ENCODE peak calls at places on chromosome 22, in eight cellular contexts. One of them, this sample, is unnamed.

GRCh38 chr22:37464181-37464580 is 22.0 kb downstream of the MFNG start:
- DNase-seq in breast epithelium: no peak
- DNase-seq in cerebellum: no peak
- DNase-seq in T-helper 22 cell: no peak
- DNase-seq in cardiac muscle cell: no peak
- DNase-seq in epithelial cell of esophagus: no peak
- DNase-seq in activated T-helper 1 cell treated with anti-CD3 and anti-CD28 coated beads, Interleukin-12 subunit alpha, Interleukin-12 subunit beta, Interleukin-2, Interleukin-4 antibody, amounts not matched to agents 30 ng/mL and 10 ng/mL and 1 ng/mL, durations not matched to agents 14 hours and 24 hours and 36 hours: no peak
- DNase-seq in lower lobe of right lung: no peak
- DNase-seq in this sample: no peak

GRCh38 chr22:48492371-48493320 is 1335.0 kb downstream of the BRD1 start:
- DNase-seq in breast epithelium: peak
- DNase-seq in cerebellum: peak
- DNase-seq in T-helper 22 cell: no peak
- DNase-seq in cardiac muscle cell: peak
- DNase-seq in epithelial cell of esophagus: peak
- DNase-seq in activated T-helper 1 cell treated with anti-CD3 and anti-CD28 coated beads, Interleukin-12 subunit alpha, Interleukin-12 subunit beta, Interleukin-2, Interleukin-4 antibody, amounts not matched to agents 30 ng/mL and 10 ng/mL and 1 ng/mL, durations not matched to agents 14 hours and 24 hours and 36 hours: no peak
- DNase-seq in lower lobe of right lung: peak
- DNase-seq in this sample: peak

GRCh38 chr22:45831394-45831793 is 145.6 kb downstream of the WNT7B start:
- DNase-seq in breast epithelium: no peak
- DNase-seq in cerebellum: no peak
- DNase-seq in T-helper 22 cell: no peak
- DNase-seq in cardiac muscle cell: no peak
- DNase-seq in epithelial cell of esophagus: no peak
- DNase-seq in activated T-helper 1 cell treated with anti-CD3 and anti-CD28 coated beads, Interleukin-12 subunit alpha, Interleukin-12 subunit beta, Interleukin-2, Interleukin-4 antibody, amounts not matched to agents 30 ng/mL and 10 ng/mL and 1 ng/mL, durations not matched to agents 14 hours and 24 hours and 36 hours: no peak
- DNase-seq in lower lobe of right lung: no peak
- DNase-seq in this sample: no peak

GRCh38 chr22:35425971-35426800 is 26.2 kb downstream of the MCM5 start:
- DNase-seq in breast epithelium: no peak
- DNase-seq in cerebellum: no peak
- DNase-seq in T-helper 22 cell: no peak
- DNase-seq in cardiac muscle cell: no peak
- DNase-seq in epithelial cell of esophagus: peak
- DNase-seq in activated T-helper 1 cell treated with anti-CD3 and anti-CD28 coated beads, Interleukin-12 subunit alpha, Interleukin-12 subunit beta, Interleukin-2, Interleukin-4 antibody, amounts not matched to agents 30 ng/mL and 10 ng/mL and 1 ng/mL, durations not matched to agents 14 hours and 24 hours and 36 hours: no peak
- DNase-seq in lower lobe of right lung: no peak
- DNase-seq in this sample: no peak

GRCh38 chr22:24157783-24158170 is 23.5 kb upstream of the SUSD2 start:
- DNase-seq in breast epithelium: no peak
- DNase-seq in cerebellum: peak
- DNase-seq in T-helper 22 cell: no peak
- DNase-seq in cardiac muscle cell: no peak
- DNase-seq in epithelial cell of esophagus: no peak
- DNase-seq in activated T-helper 1 cell treated with anti-CD3 and anti-CD28 coated beads, Interleukin-12 subunit alpha, Interleukin-12 subunit beta, Interleukin-2, Interleukin-4 antibody, amounts not matched to agents 30 ng/mL and 10 ng/mL and 1 ng/mL, durations not matched to agents 14 hours and 24 hours and 36 hours: no peak
- DNase-seq in lower lobe of right lung: no peak
- DNase-seq in this sample: no peak

GRCh38 chr22:20026204-20026908 is 5.4 kb downstream of the TANGO2 start:
- DNase-seq in breast epithelium: no peak
- DNase-seq in cerebellum: no peak
- DNase-seq in T-helper 22 cell: no peak
- DNase-seq in cardiac muscle cell: no peak
- DNase-seq in epithelial cell of esophagus: no peak
- DNase-seq in activated T-helper 1 cell treated with anti-CD3 and anti-CD28 coated beads, Interleukin-12 subunit alpha, Interleukin-12 subunit beta, Interleukin-2, Interleukin-4 antibody, amounts not matched to agents 30 ng/mL and 10 ng/mL and 1 ng/mL, durations not matched to agents 14 hours and 24 hours and 36 hours: no peak
- DNase-seq in lower lobe of right lung: no peak
- DNase-seq in this sample: no peak

GRCh38 chr22:41780714-41781507 is 19.6 kb upstream of the CCDC134 start:
- DNase-seq in breast epithelium: no peak
- DNase-seq in cerebellum: no peak
- DNase-seq in T-helper 22 cell: peak
- DNase-seq in cardiac muscle cell: peak
- DNase-seq in epithelial cell of esophagus: peak
- DNase-seq in activated T-helper 1 cell treated with anti-CD3 and anti-CD28 coated beads, Interleukin-12 subunit alpha, Interleukin-12 subunit beta, Interleukin-2, Interleukin-4 antibody, amounts not matched to agents 30 ng/mL and 10 ng/mL and 1 ng/mL, durations not matched to agents 14 hours and 24 hours and 36 hours: peak
- DNase-seq in lower lobe of right lung: peak
- DNase-seq in this sample: no peak

GRCh38 chr22:45857519-45857918 is 119.4 kb downstream of the WNT7B start:
- DNase-seq in breast epithelium: no peak
- DNase-seq in cerebellum: no peak
- DNase-seq in T-helper 22 cell: no peak
- DNase-seq in cardiac muscle cell: no peak
- DNase-seq in epithelial cell of esophagus: no peak
- DNase-seq in activated T-helper 1 cell treated with anti-CD3 and anti-CD28 coated beads, Interleukin-12 subunit alpha, Interleukin-12 subunit beta, Interleukin-2, Interleukin-4 antibody, amounts not matched to agents 30 ng/mL and 10 ng/mL and 1 ng/mL, durations not matched to agents 14 hours and 24 hours and 36 hours: no peak
- DNase-seq in lower lobe of right lung: no peak
- DNase-seq in this sample: no peak

GRCh38 chr22:33438273-33438672 is 380.1 kb upstream of the SYN3 start:
- DNase-seq in breast epithelium: no peak
- DNase-seq in cerebellum: peak
- DNase-seq in T-helper 22 cell: no peak
- DNase-seq in cardiac muscle cell: no peak
- DNase-seq in epithelial cell of esophagus: peak
- DNase-seq in activated T-helper 1 cell treated with anti-CD3 and anti-CD28 coated beads, Interleukin-12 subunit alpha, Interleukin-12 subunit beta, Interleukin-2, Interleukin-4 antibody, amounts not matched to agents 30 ng/mL and 10 ng/mL and 1 ng/mL, durations not matched to agents 14 hours and 24 hours and 36 hours: no peak
- DNase-seq in lower lobe of right lung: no peak
- DNase-seq in this sample: peak

GRCh38 chr22:39253427-39254070 is 8.8 kb upstream of the PDGFB start:
- DNase-seq in breast epithelium: no peak
- DNase-seq in cerebellum: peak
- DNase-seq in T-helper 22 cell: no peak
- DNase-seq in cardiac muscle cell: peak
- DNase-seq in epithelial cell of esophagus: peak
- DNase-seq in activated T-helper 1 cell treated with anti-CD3 and anti-CD28 coated beads, Interleukin-12 subunit alpha, Interleukin-12 subunit beta, Interleukin-2, Interleukin-4 antibody, amounts not matched to agents 30 ng/mL and 10 ng/mL and 1 ng/mL, durations not matched to agents 14 hours and 24 hours and 36 hours: peak
- DNase-seq in lower lobe of right lung: no peak
- DNase-seq in this sample: peak

GRCh38 chr22:50170453-50171318 is at the start of gene PANX2:
- DNase-seq in breast epithelium: no peak
- DNase-seq in cerebellum: no peak
- DNase-seq in T-helper 22 cell: no peak
- DNase-seq in cardiac muscle cell: peak
- DNase-seq in epithelial cell of esophagus: no peak
- DNase-seq in activated T-helper 1 cell treated with anti-CD3 and anti-CD28 coated beads, Interleukin-12 subunit alpha, Interleukin-12 subunit beta, Interleukin-2, Interleukin-4 antibody, amounts not matched to agents 30 ng/mL and 10 ng/mL and 1 ng/mL, durations not matched to agents 14 hours and 24 hours and 36 hours: no peak
- DNase-seq in lower lobe of right lung: no peak
- DNase-seq in this sample: peak

GRCh38 chr22:44917372-44918165 is 92.2 kb downstream of the PHF21B start:
- DNase-seq in breast epithelium: peak
- DNase-seq in cerebellum: no peak
- DNase-seq in T-helper 22 cell: no peak
- DNase-seq in cardiac muscle cell: no peak
- DNase-seq in epithelial cell of esophagus: no peak
- DNase-seq in activated T-helper 1 cell treated with anti-CD3 and anti-CD28 coated beads, Interleukin-12 subunit alpha, Interleukin-12 subunit beta, Interleukin-2, Interleukin-4 antibody, amounts not matched to agents 30 ng/mL and 10 ng/mL and 1 ng/mL, durations not matched to agents 14 hours and 24 hours and 36 hours: no peak
- DNase-seq in lower lobe of right lung: peak
- DNase-seq in this sample: no peak

GRCh38 chr22:41256254-41256897 is 15.6 kb upstream of the CHADL start:
- DNase-seq in breast epithelium: no peak
- DNase-seq in cerebellum: no peak
- DNase-seq in T-helper 22 cell: no peak
- DNase-seq in cardiac muscle cell: no peak
- DNase-seq in epithelial cell of esophagus: peak
- DNase-seq in activated T-helper 1 cell treated with anti-CD3 and anti-CD28 coated beads, Interleukin-12 subunit alpha, Interleukin-12 subunit beta, Interleukin-2, Interleukin-4 antibody, amounts not matched to agents 30 ng/mL and 10 ng/mL and 1 ng/mL, durations not matched to agents 14 hours and 24 hours and 36 hours: no peak
- DNase-seq in lower lobe of right lung: no peak
- DNase-seq in this sample: no peak

GRCh38 chr22:27507935-27508504 is 293.5 kb downstream of the MN1 start:
- DNase-seq in breast epithelium: no peak
- DNase-seq in cerebellum: no peak
- DNase-seq in T-helper 22 cell: no peak
- DNase-seq in cardiac muscle cell: no peak
- DNase-seq in epithelial cell of esophagus: peak
- DNase-seq in activated T-helper 1 cell treated with anti-CD3 and anti-CD28 coated beads, Interleukin-12 subunit alpha, Interleukin-12 subunit beta, Interleukin-2, Interleukin-4 antibody, amounts not matched to agents 30 ng/mL and 10 ng/mL and 1 ng/mL, durations not matched to agents 14 hours and 24 hours and 36 hours: no peak
- DNase-seq in lower lobe of right lung: no peak
- DNase-seq in this sample: no peak

GRCh38 chr22:36022162-36022561 is 6.5 kb downstream of the RBFOX2 start:
- DNase-seq in breast epithelium: no peak
- DNase-seq in cerebellum: no peak
- DNase-seq in T-helper 22 cell: no peak
- DNase-seq in cardiac muscle cell: no peak
- DNase-seq in epithelial cell of esophagus: no peak
- DNase-seq in activated T-helper 1 cell treated with anti-CD3 and anti-CD28 coated beads, Interleukin-12 subunit alpha, Interleukin-12 subunit beta, Interleukin-2, Interleukin-4 antibody, amounts not matched to agents 30 ng/mL and 10 ng/mL and 1 ng/mL, durations not matched to agents 14 hours and 24 hours and 36 hours: no peak
- DNase-seq in lower lobe of right lung: no peak
- DNase-seq in this sample: no peak

GRCh38 chr22:42611076-42611475 is 3.6 kb downstream of the POLDIP3 start:
- DNase-seq in breast epithelium: no peak
- DNase-seq in cerebellum: no peak
- DNase-seq in T-helper 22 cell: no peak
- DNase-seq in cardiac muscle cell: no peak
- DNase-seq in epithelial cell of esophagus: peak
- DNase-seq in activated T-helper 1 cell treated with anti-CD3 and anti-CD28 coated beads, Interleukin-12 subunit alpha, Interleukin-12 subunit beta, Interleukin-2, Interleukin-4 antibody, amounts not matched to agents 30 ng/mL and 10 ng/mL and 1 ng/mL, durations not matched to agents 14 hours and 24 hours and 36 hours: no peak
- DNase-seq in lower lobe of right lung: no peak
- DNase-seq in this sample: no peak

GRCh38 chr22:32622004-32622761 is 147.6 kb downstream of the FBXO7 start:
- DNase-seq in breast epithelium: no peak
- DNase-seq in cerebellum: no peak
- DNase-seq in T-helper 22 cell: no peak
- DNase-seq in cardiac muscle cell: peak
- DNase-seq in epithelial cell of esophagus: no peak
- DNase-seq in activated T-helper 1 cell treated with anti-CD3 and anti-CD28 coated beads, Interleukin-12 subunit alpha, Interleukin-12 subunit beta, Interleukin-2, Interleukin-4 antibody, amounts not matched to agents 30 ng/mL and 10 ng/mL and 1 ng/mL, durations not matched to agents 14 hours and 24 hours and 36 hours: no peak
- DNase-seq in lower lobe of right lung: no peak
- DNase-seq in this sample: no peak

GRCh38 chr22:48749555-48750227 is 1078.0 kb downstream of the BRD1 start:
- DNase-seq in breast epithelium: no peak
- DNase-seq in cerebellum: no peak
- DNase-seq in T-helper 22 cell: no peak
- DNase-seq in cardiac muscle cell: no peak
- DNase-seq in epithelial cell of esophagus: no peak
- DNase-seq in activated T-helper 1 cell treated with anti-CD3 and anti-CD28 coated beads, Interleukin-12 subunit alpha, Interleukin-12 subunit beta, Interleukin-2, Interleukin-4 antibody, amounts not matched to agents 30 ng/mL and 10 ng/mL and 1 ng/mL, durations not matched to agents 14 hours and 24 hours and 36 hours: no peak
- DNase-seq in lower lobe of right lung: no peak
- DNase-seq in this sample: no peak

GRCh38 chr22:22960307-22960706 is 72.7 kb downstream of the IGLL5 start:
- DNase-seq in breast epithelium: no peak
- DNase-seq in cerebellum: no peak
- DNase-seq in T-helper 22 cell: no peak
- DNase-seq in cardiac muscle cell: no peak
- DNase-seq in epithelial cell of esophagus: no peak
- DNase-seq in activated T-helper 1 cell treated with anti-CD3 and anti-CD28 coated beads, Interleukin-12 subunit alpha, Interleukin-12 subunit beta, Interleukin-2, Interleukin-4 antibody, amounts not matched to agents 30 ng/mL and 10 ng/mL and 1 ng/mL, durations not matched to agents 14 hours and 24 hours and 36 hours: no peak
- DNase-seq in lower lobe of right lung: no peak
- DNase-seq in this sample: no peak

GRCh38 chr22:26321469-26321913 is 107.6 kb upstream of the ASPHD2 start:
- DNase-seq in breast epithelium: no peak
- DNase-seq in cerebellum: peak
- DNase-seq in T-helper 22 cell: no peak
- DNase-seq in cardiac muscle cell: no peak
- DNase-seq in epithelial cell of esophagus: no peak
- DNase-seq in activated T-helper 1 cell treated with anti-CD3 and anti-CD28 coated beads, Interleukin-12 subunit alpha, Interleukin-12 subunit beta, Interleukin-2, Interleukin-4 antibody, amounts not matched to agents 30 ng/mL and 10 ng/mL and 1 ng/mL, durations not matched to agents 14 hours and 24 hours and 36 hours: no peak
- DNase-seq in lower lobe of right lung: no peak
- DNase-seq in this sample: no peak

GRCh38 chr22:37020192-37020479 is 594 bp downstream of the MPST start:
- DNase-seq in breast epithelium: no peak
- DNase-seq in cerebellum: no peak
- DNase-seq in T-helper 22 cell: no peak
- DNase-seq in cardiac muscle cell: peak
- DNase-seq in epithelial cell of esophagus: peak
- DNase-seq in activated T-helper 1 cell treated with anti-CD3 and anti-CD28 coated beads, Interleukin-12 subunit alpha, Interleukin-12 subunit beta, Interleukin-2, Interleukin-4 antibody, amounts not matched to agents 30 ng/mL and 10 ng/mL and 1 ng/mL, durations not matched to agents 14 hours and 24 hours and 36 hours: no peak
- DNase-seq in lower lobe of right lung: no peak
- DNase-seq in this sample: no peak

GRCh38 chr22:35708453-35708852 is 9.2 kb upstream of the APOL5 start:
- DNase-seq in breast epithelium: no peak
- DNase-seq in cerebellum: no peak
- DNase-seq in T-helper 22 cell: no peak
- DNase-seq in cardiac muscle cell: no peak
- DNase-seq in epithelial cell of esophagus: no peak
- DNase-seq in activated T-helper 1 cell treated with anti-CD3 and anti-CD28 coated beads, Interleukin-12 subunit alpha, Interleukin-12 subunit beta, Interleukin-2, Interleukin-4 antibody, amounts not matched to agents 30 ng/mL and 10 ng/mL and 1 ng/mL, durations not matched to agents 14 hours and 24 hours and 36 hours: no peak
- DNase-seq in lower lobe of right lung: no peak
- DNase-seq in this sample: no peak

GRCh38 chr22:17772963-17773605 is 1.2 kb downstream of the BID start:
- DNase-seq in breast epithelium: no peak
- DNase-seq in cerebellum: no peak
- DNase-seq in T-helper 22 cell: no peak
- DNase-seq in cardiac muscle cell: no peak
- DNase-seq in epithelial cell of esophagus: peak
- DNase-seq in activated T-helper 1 cell treated with anti-CD3 and anti-CD28 coated beads, Interleukin-12 subunit alpha, Interleukin-12 subunit beta, Interleukin-2, Interleukin-4 antibody, amounts not matched to agents 30 ng/mL and 10 ng/mL and 1 ng/mL, durations not matched to agents 14 hours and 24 hours and 36 hours: no peak
- DNase-seq in lower lobe of right lung: no peak
- DNase-seq in this sample: no peak

GRCh38 chr22:41585898-41586297 is 3.7 kb downstream of the PMM1 start:
- DNase-seq in breast epithelium: no peak
- DNase-seq in cerebellum: no peak
- DNase-seq in T-helper 22 cell: no peak
- DNase-seq in cardiac muscle cell: no peak
- DNase-seq in epithelial cell of esophagus: no peak
- DNase-seq in activated T-helper 1 cell treated with anti-CD3 and anti-CD28 coated beads, Interleukin-12 subunit alpha, Interleukin-12 subunit beta, Interleukin-2, Interleukin-4 antibody, amounts not matched to agents 30 ng/mL and 10 ng/mL and 1 ng/mL, durations not matched to agents 14 hours and 24 hours and 36 hours: no peak
- DNase-seq in lower lobe of right lung: no peak
- DNase-seq in this sample: no peak

GRCh38 chr22:24376002-24376401 is 51.4 kb upstream of the ADORA2A start:
- DNase-seq in breast epithelium: no peak
- DNase-seq in cerebellum: no peak
- DNase-seq in T-helper 22 cell: no peak
- DNase-seq in cardiac muscle cell: no peak
- DNase-seq in epithelial cell of esophagus: no peak
- DNase-seq in activated T-helper 1 cell treated with anti-CD3 and anti-CD28 coated beads, Interleukin-12 subunit alpha, Interleukin-12 subunit beta, Interleukin-2, Interleukin-4 antibody, amounts not matched to agents 30 ng/mL and 10 ng/mL and 1 ng/mL, durations not matched to agents 14 hours and 24 hours and 36 hours: no peak
- DNase-seq in lower lobe of right lung: no peak
- DNase-seq in this sample: no peak

GRCh38 chr22:35541254-35541748 is 670 bp downstream of the RASD2 start:
- DNase-seq in breast epithelium: no peak
- DNase-seq in cerebellum: no peak
- DNase-seq in T-helper 22 cell: no peak
- DNase-seq in cardiac muscle cell: peak
- DNase-seq in epithelial cell of esophagus: peak
- DNase-seq in activated T-helper 1 cell treated with anti-CD3 and anti-CD28 coated beads, Interleukin-12 subunit alpha, Interleukin-12 subunit beta, Interleukin-2, Interleukin-4 antibody, amounts not matched to agents 30 ng/mL and 10 ng/mL and 1 ng/mL, durations not matched to agents 14 hours and 24 hours and 36 hours: no peak
- DNase-seq in lower lobe of right lung: no peak
- DNase-seq in this sample: peak

GRCh38 chr22:38467904-38468760 is at the start of gene KDELR3:
- DNase-seq in breast epithelium: no peak
- DNase-seq in cerebellum: peak
- DNase-seq in T-helper 22 cell: no peak
- DNase-seq in cardiac muscle cell: peak
- DNase-seq in epithelial cell of esophagus: peak
- DNase-seq in activated T-helper 1 cell treated with anti-CD3 and anti-CD28 coated beads, Interleukin-12 subunit alpha, Interleukin-12 subunit beta, Interleukin-2, Interleukin-4 antibody, amounts not matched to agents 30 ng/mL and 10 ng/mL and 1 ng/mL, durations not matched to agents 14 hours and 24 hours and 36 hours: peak
- DNase-seq in lower lobe of right lung: peak
- DNase-seq in this sample: peak

GRCh38 chr22:39528080-39528661 is 4.4 kb downstream of the RPS19BP1 start:
- DNase-seq in breast epithelium: no peak
- DNase-seq in cerebellum: no peak
- DNase-seq in T-helper 22 cell: no peak
- DNase-seq in cardiac muscle cell: no peak
- DNase-seq in epithelial cell of esophagus: no peak
- DNase-seq in activated T-helper 1 cell treated with anti-CD3 and anti-CD28 coated beads, Interleukin-12 subunit alpha, Interleukin-12 subunit beta, Interleukin-2, Interleukin-4 antibody, amounts not matched to agents 30 ng/mL and 10 ng/mL and 1 ng/mL, durations not matched to agents 14 hours and 24 hours and 36 hours: no peak
- DNase-seq in lower lobe of right lung: peak
- DNase-seq in this sample: peak

GRCh38 chr22:37740455-37741311 is 43.8 kb downstream of the TRIOBP start:
- DNase-seq in breast epithelium: no peak
- DNase-seq in cerebellum: no peak
- DNase-seq in T-helper 22 cell: no peak
- DNase-seq in cardiac muscle cell: no peak
- DNase-seq in epithelial cell of esophagus: no peak
- DNase-seq in activated T-helper 1 cell treated with anti-CD3 and anti-CD28 coated beads, Interleukin-12 subunit alpha, Interleukin-12 subunit beta, Interleukin-2, Interleukin-4 antibody, amounts not matched to agents 30 ng/mL and 10 ng/mL and 1 ng/mL, durations not matched to agents 14 hours and 24 hours and 36 hours: no peak
- DNase-seq in lower lobe of right lung: no peak
- DNase-seq in this sample: no peak

GRCh38 chr22:37054078-37054440 is 2.5 kb downstream of the KCTD17 start:
- DNase-seq in breast epithelium: no peak
- DNase-seq in cerebellum: no peak
- DNase-seq in T-helper 22 cell: no peak
- DNase-seq in cardiac muscle cell: no peak
- DNase-seq in epithelial cell of esophagus: no peak
- DNase-seq in activated T-helper 1 cell treated with anti-CD3 and anti-CD28 coated beads, Interleukin-12 subunit alpha, Interleukin-12 subunit beta, Interleukin-2, Interleukin-4 antibody, amounts not matched to agents 30 ng/mL and 10 ng/mL and 1 ng/mL, durations not matched to agents 14 hours and 24 hours and 36 hours: no peak
- DNase-seq in lower lobe of right lung: no peak
- DNase-seq in this sample: no peak

This sample was measured in NCI-H146.